ENCODE peak calls at places on chromosomes 11 and 22, in ten cellular contexts. A, K, O, G, U, C, X, V, E and Q are unnamed samples.

GRCh38 chr11:32079511-32079910 is 11.4 kb upstream of the RCN1 start:
- DNase-seq in X (no peak), G (no peak), O (no peak), U (no peak), E (no peak), V (no peak), K (no peak), C (no peak), A (no peak), Q (no peak)

GRCh38 chr22:39097098-39098020 is at the start of gene APOBEC3H:
- DNase-seq in O (peak), E (no peak), A (peak), V (peak), X (no peak), U (no peak), K (peak), C (peak), G (peak), Q (peak)

GRCh38 chr22:41668971-41669911 is 19.4 kb downstream of the SNU13 start:
- DNase-seq in A (no peak), C (peak), K (no peak), V (no peak), X (no peak), U (no peak), O (no peak), G (no peak), E (no peak), Q (no peak)

GRCh38 chr11:926341-926916 is 759 bp downstream of the AP2A2 start:
- DNase-seq in G (peak), V (peak), C (peak), O (no peak), U (peak), E (no peak), A (peak), K (peak), X (no peak), Q (no peak)

GRCh38 chr11:76234704-76235232 is 28.5 kb upstream of the WNT11 start:
- DNase-seq in G (no peak), O (no peak), U (no peak), A (no peak), K (no peak), X (no peak), V (peak), E (peak), C (no peak), Q (peak)

GRCh38 chr22:25062378-25063095 is 110.0 kb downstream of the KIAA1671 start:
- DNase-seq in A (no peak), U (no peak), X (no peak), C (no peak), K (no peak), E (no peak), O (peak), V (peak), G (no peak), Q (no peak)

GRCh38 chr22:19398206-19398605 is 33.3 kb downstream of the HIRA start:
- DNase-seq in C (no peak), O (peak), K (no peak), X (no peak), A (no peak), G (no peak), E (no peak), V (no peak), U (no peak), Q (no peak)

GRCh38 chr11:28231475-28231874 is 123.3 kb downstream of the METTL15 start:
- DNase-seq in U (no peak), X (no peak), A (no peak), E (no peak), K (no peak), O (no peak), G (no peak), C (peak), V (no peak), Q (no peak)

GRCh38 chr11:122781378-122782040 is 56.8 kb upstream of the CRTAM start:
- DNase-seq in A (peak), K (peak), U (peak), E (peak), X (peak), G (peak), O (peak), C (peak), V (peak), Q (peak)

GRCh38 chr11:19433791-19434190 is 193.0 kb upstream of the E2F8 start:
- DNase-seq in C (no peak), G (no peak), E (no peak), O (no peak), A (no peak), X (no peak), K (no peak), V (no peak), U (no peak), Q (peak)

GRCh38 chr11:72308226-72309073 is 64.5 kb upstream of the PHOX2A start:
- DNase-seq in U (peak), O (no peak), V (no peak), E (no peak), A (peak), G (no peak), X (peak), C (peak), K (no peak), Q (peak)

GRCh38 chr22:29306830-29307657 is 594 bp downstream of the GAS2L1 start:
- DNase-seq in C (peak), X (no peak), K (peak), G (no peak), V (peak), O (no peak), A (peak), E (peak), U (peak), Q (no peak)

GRCh38 chr11:78094250-78094649 is 14.6 kb upstream of the NDUFC2 start:
- DNase-seq in C (no peak), X (no peak), K (no peak), V (no peak), U (no peak), A (no peak), E (no peak), G (no peak), O (peak), Q (peak)

GRCh38 chr11:127971448-127971847 is 615.9 kb downstream of the ETS1 start:
- DNase-seq in X (no peak), O (no peak), K (no peak), U (no peak), A (no peak), V (no peak), E (no peak), C (no peak), G (no peak), Q (no peak)

GRCh38 chr11:61736310-61736709 is 16.1 kb upstream of the MYRF start:
- DNase-seq in X (no peak), K (no peak), G (no peak), A (no peak), E (no peak), V (no peak), C (no peak), U (no peak), O (no peak), Q (no peak)

GRCh38 chr11:45158210-45158644 is 11.8 kb downstream of the PRDM11 start:
- DNase-seq in O (no peak), E (peak), V (no peak), G (no peak), C (peak), U (peak), X (no peak), K (peak), A (no peak), Q (no peak)

GRCh38 chr11:45025716-45026492 is 75.2 kb upstream of the TP53I11 start:
- DNase-seq in C (peak), A (peak), G (no peak), X (peak), U (no peak), V (peak), O (peak), E (peak), K (peak), Q (peak)

GRCh38 chr11:121448431-121448941 is 3.6 kb upstream of the SORL1 start:
- DNase-seq in K (no peak), V (no peak), G (no peak), X (no peak), E (no peak), C (no peak), A (no peak), U (no peak), O (no peak), Q (peak)

GRCh38 chr11:34331329-34331728 is 26.5 kb downstream of the ABTB2 start:
- DNase-seq in U (no peak), C (peak), A (no peak), E (no peak), V (no peak), X (peak), G (no peak), O (no peak), K (no peak), Q (no peak)

GRCh38 chr11:128884703-128885338 is 6.3 kb upstream of the KCNJ5 start:
- DNase-seq in O (peak), X (peak), V (no peak), E (no peak), C (peak), A (peak), U (peak), K (peak), G (peak), Q (peak)

GRCh38 chr11:45453721-45454120 is 167.6 kb upstream of the SYT13 start:
- DNase-seq in C (no peak), V (no peak), G (no peak), K (no peak), X (no peak), E (no peak), O (no peak), A (no peak), U (no peak), Q (no peak)

GRCh38 chr11:73156686-73157085 is 14.6 kb upstream of the FCHSD2 start:
- DNase-seq in G (no peak), C (no peak), X (no peak), V (no peak), U (no peak), A (no peak), O (no peak), K (no peak), E (no peak), Q (no peak)

GRCh38 chr11:68974421-68975194 is 6.2 kb downstream of the MRGPRD start:
- DNase-seq in G (peak), E (no peak), O (peak), C (peak), A (no peak), V (peak), K (peak), X (no peak), U (peak), Q (peak)

GRCh38 chr11:121703166-121703565 is 250.4 kb upstream of the SORL1-AS1 start:
- DNase-seq in A (no peak), G (no peak), U (no peak), O (no peak), X (no peak), K (no peak), C (no peak), E (no peak), V (no peak), Q (no peak)

GRCh38 chr11:96167787-96168186 is 175.2 kb downstream of the MAML2 start:
- DNase-seq in C (no peak), E (no peak), K (no peak), X (no peak), G (no peak), U (no peak), A (no peak), O (no peak), V (no peak), Q (no peak)

GRCh38 chr11:96173424-96173823 is 169.6 kb downstream of the MAML2 start:
- DNase-seq in V (no peak), U (no peak), K (no peak), G (no peak), O (no peak), X (no peak), E (no peak), A (no peak), C (no peak), Q (no peak)

GRCh38 chr11:96168623-96169022 is 174.4 kb downstream of the MAML2 start:
- DNase-seq in O (no peak), G (no peak), U (peak), E (no peak), V (no peak), K (no peak), A (peak), C (peak), X (peak), Q (no peak)

GRCh38 chr11:96167233-96167632 is 175.8 kb downstream of the MAML2 start:
- DNase-seq in K (peak), A (no peak), U (no peak), O (no peak), C (no peak), V (no peak), E (no peak), G (no peak), X (no peak), Q (no peak)

GRCh38 chr11:96169250-96169649 is 173.7 kb downstream of the MAML2 start:
- DNase-seq in G (no peak), U (no peak), E (no peak), A (no peak), K (no peak), O (no peak), X (no peak), C (no peak), V (no peak), Q (no peak)
- H3K4me3 ChIP-seq in G (no peak), U (no peak), E (no peak), A (no peak), K (no peak), O (no peak), X (no peak), C (no peak), V (no peak), Q (no peak)

DNA sequence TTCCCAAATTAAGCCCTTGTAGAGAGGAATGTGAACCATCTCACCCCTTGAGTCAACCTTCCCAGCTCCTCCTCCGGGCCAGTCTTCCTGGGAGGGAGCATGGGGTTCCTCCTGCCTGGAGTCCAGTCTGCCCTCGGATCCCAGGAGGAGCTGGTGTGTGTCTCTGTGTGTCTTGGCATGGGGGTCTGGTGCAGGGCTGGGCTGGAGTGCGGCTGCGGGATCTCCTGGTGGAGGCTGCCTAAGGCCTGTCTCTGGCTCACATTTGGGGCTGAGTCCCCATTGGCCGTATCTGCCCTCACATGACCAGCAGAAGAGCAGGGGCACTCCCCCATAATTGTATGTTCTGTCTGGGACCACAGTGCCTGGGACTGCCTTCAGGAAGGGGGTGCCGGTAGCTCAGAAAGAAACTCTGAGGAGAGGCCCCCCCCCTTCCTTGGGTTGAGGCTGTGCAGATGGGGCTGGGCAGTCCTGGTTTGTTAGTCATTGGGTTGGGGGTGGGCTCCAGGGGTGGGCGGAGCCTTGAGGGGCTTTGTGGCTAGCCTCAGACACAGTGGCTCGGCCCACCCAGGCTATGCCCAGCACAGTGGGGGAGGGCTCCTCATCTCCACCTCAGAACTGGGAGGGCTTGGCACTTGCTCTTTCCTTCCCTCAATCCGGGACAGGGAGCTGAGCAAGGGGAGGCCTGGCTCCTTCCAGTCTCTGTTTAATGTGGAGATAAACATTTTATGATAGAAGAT is 2.9 kb downstream of the C1QTNF5 start:
- DNase-seq in G (no peak), X (peak), A (no peak), E (no peak), U (peak), V (no peak), C (no peak), K (peak), O (no peak), Q (no peak)
- H3K4me3 ChIP-seq in G (no peak), X (peak), A (no peak), E (peak), U (no peak), V (no peak), C (no peak), K (peak), O (no peak), Q (no peak)

GRCh38 chr22:36036167-36036624 is 7.6 kb upstream of the RBFOX2 start:
- DNase-seq in A (no peak), U (no peak), V (no peak), C (no peak), K (no peak), O (no peak), X (no peak), G (no peak), E (no peak), Q (no peak)

GRCh38 chr22:36039125-36039524 is 10.5 kb upstream of the RBFOX2 start:
- DNase-seq in A (no peak), E (no peak), X (no peak), C (no peak), U (no peak), G (no peak), O (no peak), V (no peak), K (no peak), Q (no peak)

GRCh38 chr22:36032611-36033010 is 4.0 kb upstream of the RBFOX2 start:
- DNase-seq in V (no peak), G (no peak), U (no peak), E (no peak), X (no peak), O (no peak), K (no peak), A (no peak), C (no peak), Q (no peak)

GRCh38 chr22:36042240-36042639 is 13.6 kb upstream of the RBFOX2 start:
- DNase-seq in G (no peak), E (no peak), X (no peak), O (no peak), V (no peak), K (no peak), C (no peak), U (no peak), A (no peak), Q (no peak)

DNA sequence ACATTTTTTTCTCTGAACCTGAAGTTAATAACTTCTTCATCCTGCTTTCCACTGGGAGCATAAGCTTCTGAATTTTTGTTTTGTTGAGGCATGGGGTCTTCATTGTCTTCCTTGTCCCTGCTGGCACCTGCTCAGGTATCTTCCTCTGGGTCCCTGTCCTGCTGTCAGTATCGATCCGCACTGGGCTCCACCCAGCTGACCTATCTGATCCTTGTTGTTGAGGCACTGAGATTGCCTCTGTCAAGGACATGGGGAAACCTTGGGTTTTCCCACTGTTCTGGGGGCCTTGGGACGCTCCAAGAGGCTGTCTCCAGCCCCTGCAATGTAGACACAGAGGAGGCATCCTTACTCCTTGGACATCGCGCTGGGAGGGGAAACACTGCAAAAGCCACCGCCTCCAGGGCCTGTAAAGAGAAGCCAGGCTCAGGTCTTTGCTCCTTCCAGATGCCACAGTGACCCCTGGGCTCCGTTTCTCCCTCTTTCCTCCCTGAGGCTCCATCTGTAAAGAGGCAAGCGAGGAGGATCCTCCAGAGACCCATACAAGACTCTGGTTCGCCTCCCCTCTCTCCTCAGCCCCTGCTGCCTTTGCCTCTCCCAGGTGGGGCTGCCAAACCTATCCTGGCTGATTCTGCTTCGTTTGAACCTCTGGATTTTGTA is 8.6 kb upstream of the RBFOX2 start:
- DNase-seq in C (no peak), G (no peak), E (no peak), K (no peak), O (no peak), X (no peak), A (no peak), U (no peak), V (no peak), Q (no peak)
- H3K4me3 ChIP-seq in C (no peak), G (no peak), E (no peak), K (no peak), O (no peak), X (no peak), A (no peak), U (no peak), V (no peak), Q (no peak)

GRCh38 chr11:11669447-11669846 is 47.6 kb upstream of the GALNT18 start:
- DNase-seq in V (no peak), G (no peak), A (no peak), X (no peak), O (no peak), K (no peak), E (no peak), U (no peak), C (no peak), Q (no peak)

GRCh38 chr11:11668781-11669180 is 47.0 kb upstream of the GALNT18 start:
- DNase-seq in A (no peak), X (no peak), K (no peak), U (no peak), E (no peak), C (no peak), V (no peak), O (no peak), G (no peak), Q (no peak)

GRCh38 chr11:11672764-11673163 is 51.0 kb upstream of the GALNT18 start:
- DNase-seq in E (no peak), U (no peak), A (no peak), C (no peak), K (no peak), O (no peak), X (no peak), V (no peak), G (no peak), Q (no peak)

GRCh38 chr11:11672101-11672500 is 50.3 kb upstream of the GALNT18 start:
- DNase-seq in C (no peak), X (no peak), G (no peak), A (no peak), E (no peak), U (no peak), V (no peak), O (no peak), K (no peak), Q (no peak)

DNA sequence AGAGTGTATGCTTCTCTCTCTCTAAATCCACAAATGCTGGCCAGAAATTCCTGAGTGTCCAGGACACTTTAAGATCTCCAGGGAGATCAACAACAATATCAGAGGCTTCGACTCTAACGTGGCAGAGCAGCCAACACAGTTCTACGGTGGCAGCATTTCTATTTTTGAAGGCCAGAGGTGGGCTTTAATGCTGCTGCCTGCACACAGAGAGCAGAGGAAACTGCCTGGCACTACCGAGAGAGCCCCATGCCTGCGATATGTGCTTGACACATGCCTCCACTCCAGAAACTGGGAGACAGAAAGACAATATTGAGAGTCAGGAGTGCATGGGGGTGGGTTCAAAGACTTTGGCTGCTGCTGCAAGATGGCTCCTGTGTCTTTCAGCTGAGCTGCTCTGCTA is 48.8 kb upstream of the GALNT18 start:
- DNase-seq in X (no peak), C (no peak), G (no peak), K (no peak), A (no peak), U (no peak), V (no peak), O (no peak), E (no peak), Q (no peak)
- H3K4me3 ChIP-seq in X (no peak), C (no peak), G (no peak), K (no peak), A (no peak), U (no peak), V (no peak), O (no peak), E (no peak), Q (no peak)

GRCh38 chr11:119726150-119726553 is 2.8 kb downstream of the NECTIN1 start:
- DNase-seq in C (no peak), A (no peak), V (no peak), G (no peak), E (no peak), X (no peak), U (no peak), O (no peak), K (peak), Q (no peak)
- H3K4me3 ChIP-seq in C (no peak), A (no peak), V (no peak), G (no peak), E (peak), X (no peak), U (no peak), O (no peak), K (peak), Q (no peak)